ENCODE peak calls at places on chromosomes 3 and 15, in five cellular contexts. V, L, H, F and G are unnamed samples.

GRCh38 chr3:192942625-192943024 is 25.0 kb upstream of the MB21D2 start:
- DNase-seq in V (no peak), L (no peak), H (no peak), F (no peak), G (no peak)

GRCh38 chr15:75065467-75065850 is 42.1 kb downstream of the PPCDC start:
- DNase-seq in V (peak), L (no peak), H (no peak), F (no peak), G (peak)

GRCh38 chr3:41249318-41249717 is 50.0 kb downstream of the CTNNB1 start:
- DNase-seq in V (no peak), L (no peak), H (no peak), F (peak), G (no peak)

GRCh38 chr3:56094170-56094569 is 374.1 kb downstream of the ERC2 start:
- DNase-seq in V (no peak), L (no peak), H (no peak), F (no peak), G (no peak)

GRCh38 chr15:61116830-61117229 is 112.3 kb downstream of the RORA start:
- DNase-seq in V (no peak), L (no peak), H (no peak), F (no peak), G (no peak)

GRCh38 chr15:69222002-69222474 is 61.6 kb downstream of the GLCE start:
- DNase-seq in V (no peak), L (no peak), H (no peak), F (no peak), G (no peak)

GRCh38 chr15:67444100-67444499 is 76.8 kb upstream of the C15orf61 start:
- DNase-seq in V (no peak), L (no peak), H (no peak), F (no peak), G (no peak)

GRCh38 chr15:72155021-72155621 is 36.9 kb downstream of the SENP8 start:
- DNase-seq in V (peak), L (peak), H (peak), F (peak), G (peak)

GRCh38 chr3:106440672-106441071 is 571.9 kb upstream of the CBLB start:
- DNase-seq in V (no peak), L (no peak), H (no peak), F (no peak), G (peak)

GRCh38 chr15:77009646-77010311 is 14.9 kb downstream of the PSTPIP1 start:
- DNase-seq in V (no peak), L (no peak), H (no peak), F (peak), G (no peak)

GRCh38 chr3:64863811-64864210 is 176.0 kb upstream of the ADAMTS9 start:
- DNase-seq in V (no peak), L (no peak), H (no peak), F (no peak), G (no peak)

GRCh38 chr3:136883967-136884720 is 22.1 kb downstream of the NCK1 start:
- DNase-seq in V (no peak), L (no peak), H (no peak), F (no peak), G (no peak)

GRCh38 chr3:150905339-150905738 is at the start of gene MINDY4B:
- DNase-seq in V (no peak), L (no peak), H (no peak), F (no peak), G (no peak)

GRCh38 chr3:101675709-101676218 is 1.2 kb downstream of the ZBTB11 start:
- DNase-seq in V (peak), L (no peak), H (peak), F (no peak), G (peak)

GRCh38 chr3:51982838-51983577 is at the start of gene ACY1:
- DNase-seq in V (peak), L (peak), H (peak), F (peak), G (peak)

GRCh38 chr3:184716652-184717607 is 5.1 kb upstream of the MAGEF1 start:
- DNase-seq in V (no peak), L (no peak), H (no peak), F (no peak), G (no peak)
- TF ChIP-seq CTCF in V (no peak), L (no peak), H (no peak), F (no peak), G (no peak)

DNA sequence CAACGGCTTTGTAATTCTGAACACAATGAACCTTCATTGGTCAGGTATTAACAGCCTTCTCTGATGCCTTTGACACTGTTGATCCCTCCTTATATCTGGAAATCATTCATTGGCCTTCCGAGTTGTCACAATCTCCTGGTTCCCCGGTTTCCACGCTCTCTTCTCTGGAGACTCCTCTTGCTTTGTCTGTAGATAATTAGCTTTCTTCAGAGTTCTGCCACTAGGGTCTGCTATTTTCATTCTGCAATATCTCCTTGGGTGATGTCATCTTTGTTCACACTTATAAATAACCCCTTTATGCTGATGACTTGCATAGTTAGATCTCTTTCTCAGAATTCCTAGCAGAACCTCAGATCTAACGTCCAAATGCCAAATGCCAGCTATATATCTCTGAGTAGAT is 583.8 kb upstream of the ZNF717 start:
- DNase-seq in V (no peak), L (no peak), H (no peak), F (no peak), G (no peak)
- TF ChIP-seq CTCF in V (no peak), L (no peak), H (no peak), F (no peak), G (no peak)

GRCh38 chr15:85005319-85005718 is 23.7 kb downstream of the PDE8A start:
- DNase-seq in V (no peak), L (no peak), H (no peak), F (no peak), G (no peak)
- TF ChIP-seq CTCF in V (no peak), L (peak), H (no peak), F (no peak), G (no peak)

GRCh38 chr3:148957586-148957985 is 33.8 kb upstream of the GYG1 start:
- DNase-seq in V (no peak), L (no peak), H (no peak), F (no peak), G (peak)
- TF ChIP-seq CTCF in V (peak), L (no peak), H (no peak), F (no peak), G (peak)

GRCh38 chr15:71138473-71138872 is 23.2 kb downstream of the THSD4 start:
- DNase-seq in V (no peak), L (no peak), H (no peak), F (no peak), G (no peak)

GRCh38 chr15:71139264-71139663 is 24.0 kb downstream of the THSD4 start:
- DNase-seq in V (no peak), L (no peak), H (no peak), F (no peak), G (no peak)

GRCh38 chr15:71133734-71134464 is 18.6 kb downstream of the THSD4 start:
- DNase-seq in V (no peak), L (no peak), H (peak), F (no peak), G (peak)

GRCh38 chr15:71137138-71137518 is 21.9 kb downstream of the THSD4 start:
- DNase-seq in V (no peak), L (no peak), H (peak), F (no peak), G (no peak)

GRCh38 chr15:71136159-71137137 is 21.2 kb downstream of the THSD4 start:
- DNase-seq in V (no peak), L (no peak), H (no peak), F (no peak), G (peak)
- TF ChIP-seq CTCF in V (no peak), L (no peak), H (no peak), F (no peak), G (no peak)